ENCODE peak calls at places on chromosomes 13 and 19, in four cellular contexts. F is H9, Y is IMR-90, X is mesenchymal stem cell. J is an unnamed sample. For H3K4me1, the result is how much of the 10 kb centered on the place peaks cover.

GRCh38 chr19:51387924-51388389 is at the start of gene LIM2:
- DNase-seq in Y (no peak), X (no peak), F (no peak), J (peak)

GRCh38 chr13:111492341-111492945 is 172.0 kb downstream of the TEX29 start:
- DNase-seq in F (no peak), X (no peak), Y (no peak), J (no peak)

GRCh38 chr19:35292986-35293732 is 1.2 kb downstream of the MAG start:
- DNase-seq in X (no peak), F (no peak), Y (no peak), J (no peak)

GRCh38 chr13:98267080-98267912 is 90.2 kb upstream of the RNF113B start:
- DNase-seq in X (peak), F (no peak), Y (peak), J (no peak)

GRCh38 chr19:6662692-6663091 is 7.3 kb downstream of the TNFSF14 start:
- DNase-seq in X (no peak), F (no peak), Y (no peak), J (no peak)

GRCh38 chr13:51869921-51870320 is 8.2 kb downstream of the CCDC70 start:
- DNase-seq in X (no peak), F (no peak), Y (no peak), J (no peak)

GRCh38 chr13:42420304-42420703 is 148.4 kb downstream of the AKAP11 start:
- DNase-seq in F (no peak), X (no peak), Y (no peak), J (no peak)

GRCh38 chr19:50928841-50929240 is 17.6 kb upstream of the KLK4 start:
- DNase-seq in Y (no peak), F (no peak), X (no peak), J (no peak)

GRCh38 chr13:98324105-98324504 is 147.0 kb upstream of the RNF113B start:
- DNase-seq in X (no peak), F (no peak), Y (no peak), J (no peak)

GRCh38 chr13:111549464-111549863 is 229.0 kb downstream of the TEX29 start:
- DNase-seq in Y (no peak), F (no peak), X (no peak), J (no peak)

GRCh38 chr13:46119883-46120614 is 15.2 kb upstream of the CPB2 start:
- DNase-seq in X (peak), Y (peak), F (no peak), J (no peak)

GRCh38 chr13:43107780-43108179 is 84.4 kb downstream of the DNAJC15 start:
- DNase-seq in X (peak), Y (peak), F (no peak), J (no peak)

GRCh38 chr13:113458218-113459065 is 5.2 kb upstream of the ADPRHL1 start:
- DNase-seq in Y (peak), X (peak), F (peak), J (no peak)

GRCh38 chr19:43699506-43700367 is 16.1 kb upstream of the IRGC start:
- DNase-seq in X (no peak), Y (peak), F (peak), J (peak)

GRCh38 chr13:41648314-41648935 is 191.1 kb downstream of the RGCC start:
- DNase-seq in X (peak), F (no peak), Y (peak), J (no peak)

GRCh38 chr13:57557979-57558529 is 73.5 kb upstream of the PCDH17 start:
- DNase-seq in X (peak), Y (no peak), F (no peak), J (peak)

GRCh38 chr19:30870861-30871260 is 478.4 kb downstream of the TSHZ3 start:
- DNase-seq in Y (peak), F (peak), X (no peak), J (no peak)

GRCh38 chr19:5578094-5578846 is 10.5 kb upstream of the TINCR start:
- DNase-seq in F (peak), X (peak), Y (peak), J (peak)

GRCh38 chr19:14441041-14441938 is 8.2 kb downstream of the PKN1 start:
- DNase-seq in X (no peak), F (no peak), Y (no peak), J (no peak)

GRCh38 chr19:2038284-2039081 is 12.6 kb downstream of the MKNK2 start:
- DNase-seq in X (no peak), F (peak), Y (no peak), J (no peak)

GRCh38 chr13:71115301-71115700 is 751.7 kb downstream of the DACH1 start:
- DNase-seq in X (no peak), Y (no peak), F (no peak), J (no peak)

GRCh38 chr13:39968646-39969475 is 313.4 kb downstream of the COG6 start:
- DNase-seq in F (no peak), Y (no peak), X (no peak), J (no peak)

GRCh38 chr13:59318320-59318930 is 845.3 kb downstream of the DIAPH3 start:
- DNase-seq in Y (peak), X (peak), F (peak), J (peak)

GRCh38 chr13:94328336-94329041 is 151.0 kb downstream of the DCT start:
- DNase-seq in Y (no peak), F (no peak), X (peak), J (no peak)

GRCh38 chr13:91406619-91407018 is 8.2 kb downstream of the GPC5 start:
- DNase-seq in F (peak), X (peak), Y (peak), J (peak)

GRCh38 chr19:13091400-13092161 is 11.1 kb downstream of the LYL1 start:
- DNase-seq in F (peak), X (peak), Y (peak), J (no peak)

GRCh38 chr13:97429681-97430081 is 4.3 kb upstream of the RAP2A start:
- DNase-seq in X (no peak), F (no peak), Y (peak), J (no peak)

DNA sequence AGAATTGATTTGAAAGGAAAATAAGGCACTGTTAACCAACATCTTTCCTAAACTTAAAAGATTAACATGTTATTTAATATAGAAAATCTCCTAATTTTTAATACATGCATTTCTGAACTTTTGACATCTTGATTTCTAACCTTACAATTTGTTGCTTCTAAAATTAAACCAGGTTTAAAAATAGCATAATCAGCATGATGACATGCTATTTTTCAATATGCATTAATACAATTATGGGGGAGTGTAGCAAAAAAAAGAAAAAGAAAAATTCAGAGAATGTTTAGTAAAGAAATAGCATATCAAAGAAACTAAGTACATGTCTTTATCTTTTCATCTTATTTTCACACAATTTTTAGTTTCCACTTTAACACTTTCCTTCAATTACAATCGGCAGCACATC is 98.7 kb downstream of the PCDH9 start:
- DNase-seq in F (no peak), X (no peak), Y (no peak), J (no peak)
- H2AFZ ChIP-seq in F (no peak), X (no peak), Y (no peak), J (no peak)

GRCh38 chr13:23462815-23463559 is 29.5 kb upstream of the SACS start:
- DNase-seq in Y (peak), X (no peak), F (no peak), J (no peak)

GRCh38 chr13:23461544-23461943 is 28.0 kb upstream of the SACS start:
- DNase-seq in F (no peak), Y (no peak), X (no peak), J (no peak)

GRCh38 chr13:23458972-23459371 is 25.5 kb upstream of the SACS start:
- DNase-seq in F (no peak), X (no peak), Y (no peak), J (no peak)

GRCh38 chr13:23460309-23460708 is 26.8 kb upstream of the SACS start:
- DNase-seq in Y (no peak), X (no peak), F (no peak), J (no peak)

DNA sequence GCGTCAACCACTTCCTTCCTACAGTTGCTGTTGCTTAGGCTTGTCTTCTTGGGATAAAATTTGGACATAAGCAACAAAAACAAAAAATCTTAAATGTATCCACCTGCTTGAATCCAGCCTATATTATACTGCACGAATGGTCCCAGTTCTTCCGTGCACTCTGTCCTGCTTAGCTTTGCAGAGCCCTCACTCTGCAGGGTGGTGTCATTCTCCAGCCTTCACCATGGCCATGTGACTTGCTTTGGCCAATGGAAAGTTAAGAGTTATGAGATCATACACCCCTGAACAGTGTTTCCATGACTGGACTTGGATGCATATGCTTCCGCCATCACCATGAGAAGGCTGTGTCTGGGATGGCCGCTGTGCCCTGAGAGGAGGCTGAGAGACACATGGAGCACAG is 27.4 kb upstream of the SACS start:
- DNase-seq in Y (no peak), F (no peak), X (no peak), J (no peak)
- H3K4me1 ChIP-seq in Y (under half), F (under half), X (under half), J (under half)

GRCh38 chr19:7679771-7680605 is 645 bp upstream of the TRAPPC5 start:
- DNase-seq in X (no peak), F (no peak), Y (no peak), J (no peak)
- H3K4ac ChIP-seq in X (no peak), F (no peak), Y (peak), J (no peak)

GRCh38 chr19:40284501-40285352 is at the start of gene AKT2:
- DNase-seq in Y (peak), X (peak), F (peak), J (peak)

GRCh38 chr19:40282920-40283319 is 2.2 kb downstream of the AKT2 start:
- DNase-seq in X (no peak), F (no peak), Y (peak), J (no peak)

GRCh38 chr19:40284251-40284500 is 969 bp downstream of the AKT2 start:
- DNase-seq in Y (no peak), X (no peak), F (no peak), J (no peak)

GRCh38 chr19:40282209-40282580 is 3.0 kb downstream of the AKT2 start:
- DNase-seq in X (no peak), Y (no peak), F (no peak), J (no peak)

DNA sequence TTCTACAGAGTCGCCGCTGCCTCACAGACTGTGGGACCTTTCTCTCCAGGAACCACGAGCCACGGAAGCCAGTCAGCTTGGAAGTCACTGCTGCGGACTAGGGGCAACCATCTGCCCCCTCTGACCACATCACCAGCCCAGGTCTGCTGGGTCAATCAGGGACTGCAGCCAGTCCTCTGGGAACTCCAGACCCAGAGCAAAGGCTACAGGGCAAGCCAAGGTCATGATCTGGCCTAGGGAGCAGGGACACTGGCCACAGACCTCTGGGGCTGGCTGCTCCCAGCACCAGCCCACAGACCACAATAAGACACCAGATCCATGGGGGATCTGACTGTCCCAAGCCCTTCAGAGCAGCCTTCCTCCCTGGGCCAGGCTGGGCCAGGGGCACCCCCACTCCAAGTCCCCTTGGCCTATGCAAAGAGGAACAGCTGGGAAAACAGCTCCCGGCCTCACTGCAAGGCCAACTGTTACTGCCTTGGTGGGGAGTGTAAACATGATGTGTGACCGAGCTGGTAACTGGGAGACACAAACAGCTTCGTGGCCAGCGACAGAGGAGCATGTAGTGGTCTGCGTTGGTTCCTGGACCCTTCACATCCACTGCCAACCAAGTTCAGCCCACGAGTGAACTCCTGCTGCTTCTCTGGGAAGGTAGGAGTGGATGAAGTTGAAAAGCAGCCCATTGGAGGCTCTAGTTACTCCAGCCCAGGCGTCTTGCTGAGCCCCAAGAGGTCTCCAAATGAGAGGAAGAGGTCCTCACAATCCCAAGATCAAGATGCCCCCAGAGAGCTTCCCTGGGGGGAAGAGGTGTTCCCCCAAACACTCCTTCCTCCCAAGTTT is 1.5 kb downstream of the AKT2 start:
- DNase-seq in X (peak), Y (peak), F (no peak), J (no peak)
- H2AFZ ChIP-seq in X (no peak), Y (peak), F (no peak), J (no peak)

GRCh38 chr13:45055198-45055901 is 65.0 kb upstream of the GTF2F2 start:
- DNase-seq in Y (peak), F (no peak), X (peak), J (no peak)
- H3K4me1 ChIP-seq in Y (under half), F (under half), X (under half), J (under half)

J was measured in neuronal stem cell.